ENCODE peak calls at places on chromosome 17, in six cellular contexts. H is NCI-H1930; P is fibroblast of pulmonary artery; V is stimulated activated CD8-positive, alpha-beta memory T cell treated with anti-CD3 and anti-CD28 coated beads, Interleukin-4, amount 100 ng/mL, for 1 hour; I is prostate gland; W is activated CD4-positive, alpha-beta T cell treated with anti-CD3 and anti-CD28 coated beads, Interleukin-2, amount 50 U/mL, for 48 hours. G is an unnamed sample.

GRCh38 chr17:79084291-79085153 is 9.9 kb downstream of the ENGASE start:
- DNase-seq in H (no peak), P (no peak), V (no peak), I (no peak), W (no peak), G (no peak)

GRCh38 chr17:81648013-81648706 is 8.2 kb downstream of the PDE6G start:
- DNase-seq in H (no peak), P (no peak), V (no peak), I (no peak), W (no peak), G (no peak)

GRCh38 chr17:48012151-48012520 is 25.5 kb downstream of the COPZ2 start:
- DNase-seq in H (peak; percentile 77), P (no peak), V (no peak), I (no peak), W (peak; percentile 59), G (peak; percentile 54)

GRCh38 chr17:18041776-18042175 is 2.6 kb downstream of the GID4 start:
- DNase-seq in H (no peak), P (peak; percentile 45), V (no peak), I (no peak), W (no peak), G (no peak)

GRCh38 chr17:59287452-59287851 is 44.0 kb upstream of the YPEL2 start:
- DNase-seq in H (no peak), P (peak; percentile 67), V (no peak), I (no peak), W (no peak), G (no peak)

GRCh38 chr17:71180801-71181385 is 939.9 kb upstream of the SOX9 start:
- DNase-seq in H (no peak), P (peak; percentile 63), V (no peak), I (peak; percentile 20), W (no peak), G (no peak)

GRCh38 chr17:29193146-29193545 is 12.9 kb upstream of the MYO18A start:
- DNase-seq in H (no peak), P (no peak), V (no peak), I (no peak), W (no peak), G (no peak)

GRCh38 chr17:31830971-31831755 is 27.9 kb downstream of the COPRS start:
- DNase-seq in H (no peak), P (no peak), V (no peak), I (no peak), W (no peak), G (no peak)

GRCh38 chr17:12522743-12523181 is 142.9 kb upstream of the MYOCD start:
- DNase-seq in H (no peak), P (peak; percentile 52), V (no peak), I (peak; percentile 8), W (no peak), G (no peak)

GRCh38 chr17:71938340-71939010 is 182.3 kb upstream of the SOX9 start:
- DNase-seq in H (no peak), P (no peak), V (no peak), I (no peak), W (no peak), G (no peak)

GRCh38 chr17:47222032-47222431 is 12.9 kb downstream of the MYL4 start:
- DNase-seq in H (no peak), P (no peak), V (no peak), I (no peak), W (no peak), G (no peak)

GRCh38 chr17:9768381-9768934 is 22.9 kb downstream of the DHRS7C start:
- DNase-seq in H (no peak), P (peak; percentile 52), V (no peak), I (no peak), W (no peak), G (peak; percentile 8)

GRCh38 chr17:725084-725483 is 7.3 kb upstream of the TLCD3A start:
- DNase-seq in H (no peak), P (no peak), V (no peak), I (no peak), W (no peak), G (no peak)

GRCh38 chr17:27644586-27644985 is 13.6 kb downstream of the LGALS9 start:
- DNase-seq in H (no peak), P (peak; percentile 23), V (no peak), I (no peak), W (no peak), G (no peak)

GRCh38 chr17:56834380-56835258 is 668 bp downstream of the DGKE start:
- DNase-seq in H (peak; percentile 61), P (peak; percentile 24), V (peak; percentile 34), I (peak; percentile 56), W (peak; percentile 69), G (peak; percentile 65)

GRCh38 chr17:38554430-38555350 is 51.1 kb downstream of the SRCIN1 start:
- DNase-seq in H (no peak), P (peak; percentile 29), V (no peak), I (no peak), W (no peak), G (no peak)

GRCh38 chr17:52178013-52178412 is 19.5 kb upstream of the CA10 start:
- DNase-seq in H (no peak), P (no peak), V (no peak), I (no peak), W (no peak), G (no peak)

GRCh38 chr17:337022-337420 is 15.6 kb downstream of the RPH3AL start:
- DNase-seq in H (no peak), P (no peak), V (no peak), I (no peak), W (no peak), G (no peak)

GRCh38 chr17:20919990-20920812 is 122.6 kb downstream of the USP22 start:
- DNase-seq in H (no peak), P (no peak), V (no peak), I (no peak), W (no peak), G (no peak)

GRCh38 chr17:21418446-21419298 is 42.5 kb downstream of the KCNJ12 start:
- DNase-seq in H (no peak), P (no peak), V (no peak), I (no peak), W (no peak), G (no peak)

GRCh38 chr17:4968916-4969550 is 1.4 kb upstream of the SPAG7 start:
- DNase-seq in H (no peak), P (peak; percentile 91), V (no peak), I (no peak), W (peak; percentile 59), G (peak; percentile 72)

GRCh38 chr17:6461792-6462524 is 17.7 kb downstream of the PIMREG start:
- DNase-seq in H (no peak), P (no peak), V (no peak), I (no peak), W (peak; percentile 39), G (peak; percentile 30)

GRCh38 chr17:80612997-80613731 is 68.5 kb downstream of the RPTOR start:
- DNase-seq in H (no peak), P (no peak), V (no peak), I (no peak), W (no peak), G (no peak)

GRCh38 chr17:74979408-74980146 is 7.0 kb upstream of the HID1 start:
- DNase-seq in H (no peak), P (no peak), V (no peak), I (no peak), W (no peak), G (no peak)

GRCh38 chr17:29155235-29155965 is 24.8 kb downstream of the MYO18A start:
- DNase-seq in H (no peak), P (peak; percentile 55), V (no peak), I (no peak), W (peak; percentile 72), G (peak; percentile 76)

GRCh38 chr17:48733632-48734327 is 5.2 kb upstream of the HOXB13 start:
- DNase-seq in H (no peak), P (no peak), V (no peak), I (no peak), W (no peak), G (no peak)

G was measured in T-helper 2 cell treated with Interferon-gamma antibody and Interleukin-4, amounts not matched to agents 5 μg/mL and 100 μg/mL, for 36 hours.